ENCODE peak calls at places on chromosomes 12 and 14, in nine cellular contexts. V is B cell; N is lower lobe of right lung; U is left ventricle myocardium inferior; J is mammary epithelial cell; D is activated B cell treated with CpG ODN at 0.5 μM for 24 hours; H is CD8-positive, alpha-beta T cell; T is AG10803; S is dorsolateral prefrontal cortex. X is an unnamed sample.
A peak's percentile ranks its signal among the peaks of the same experiment; 100 is the strongest.

GRCh38 chr12:65505321-65506121 is 227.0 kb downstream of the MSRB3 start:
- DNase-seq in D (no peak), J (no peak), V (no peak), T (no peak), N (no peak), S (no peak), U (no peak), H (no peak), X (no peak)

GRCh38 chr12:126483145-126484068 is 1418.2 kb downstream of the AACS start:
- DNase-seq in J (no peak), H (no peak), U (no peak), T (peak; percentile 12), V (no peak), D (no peak), N (no peak), S (no peak), X (no peak)

GRCh38 chr12:14394317-14395058 is 29.0 kb downstream of the ATF7IP start:
- DNase-seq in S (no peak), J (peak; percentile 83), T (peak; percentile 74), H (no peak), V (peak; percentile 16), N (no peak), U (no peak), D (no peak), X (no peak)

GRCh38 chr14:96564389-96564788 is 62.2 kb downstream of the PAPOLA start:
- DNase-seq in T (no peak), J (no peak), D (no peak), H (no peak), S (no peak), U (no peak), V (no peak), N (no peak), X (no peak)

GRCh38 chr12:99119943-99120342 is 474.9 kb downstream of the APAF1 start:
- DNase-seq in U (no peak), D (no peak), J (no peak), T (no peak), V (no peak), N (no peak), S (no peak), H (no peak), X (no peak)

GRCh38 chr14:68766299-68767247 is 26.3 kb downstream of the ZFP36L1 start:
- DNase-seq in S (no peak), U (no peak), J (no peak), N (no peak), H (no peak), D (no peak), V (no peak), T (no peak), X (no peak)

GRCh38 chr14:103155013-103155412 is 31.8 kb downstream of the TNFAIP2 start:
- DNase-seq in T (peak; percentile 74), U (peak; percentile 80), S (peak; percentile 51), V (no peak), J (peak; percentile 58), D (no peak), H (no peak), N (peak; percentile 81), X (no peak)

GRCh38 chr12:87140257-87140656 is 884.1 kb upstream of the MGAT4C start:
- DNase-seq in S (no peak), J (peak; percentile 68), T (peak; percentile 62), D (no peak), H (no peak), N (no peak), V (no peak), U (no peak), X (no peak)

GRCh38 chr12:89245090-89245489 is 107.2 kb downstream of the DUSP6 start:
- DNase-seq in H (no peak), S (no peak), T (peak; percentile 65), V (no peak), J (no peak), U (no peak), D (no peak), N (no peak), X (no peak)

GRCh38 chr12:59839514-59839913 is 243.7 kb downstream of the SLC16A7 start:
- DNase-seq in U (no peak), J (no peak), S (no peak), N (no peak), T (no peak), H (no peak), D (no peak), V (no peak), X (no peak)

GRCh38 chr14:73721101-73721821 is 7.1 kb upstream of the PNMA1 start:
- DNase-seq in J (no peak), V (peak; percentile 11), S (no peak), H (no peak), N (no peak), D (no peak), U (no peak), T (no peak), X (no peak)

GRCh38 chr12:11580125-11580751 is 69.2 kb upstream of the ETV6 start:
- DNase-seq in J (peak; percentile 99), N (peak; percentile 55), D (no peak), V (no peak), S (no peak), T (peak; percentile 88), U (no peak), H (no peak), X (no peak)

GRCh38 chr12:132456944-132457495 is 32.9 kb upstream of the FBRSL1 start:
- DNase-seq in J (no peak), V (no peak), H (no peak), U (no peak), S (no peak), T (no peak), D (no peak), N (no peak), X (no peak)

GRCh38 chr12:82756303-82756702 is 69.6 kb downstream of the TMTC2 start:
- DNase-seq in H (no peak), V (no peak), J (no peak), S (no peak), N (no peak), U (no peak), D (no peak), T (no peak), X (no peak)
- TF ChIP-seq CTCF in H (no peak), V (no peak), J (no peak), S (no peak), N (no peak), U (no peak), D (no peak), T (no peak), X (no peak)

DNA sequence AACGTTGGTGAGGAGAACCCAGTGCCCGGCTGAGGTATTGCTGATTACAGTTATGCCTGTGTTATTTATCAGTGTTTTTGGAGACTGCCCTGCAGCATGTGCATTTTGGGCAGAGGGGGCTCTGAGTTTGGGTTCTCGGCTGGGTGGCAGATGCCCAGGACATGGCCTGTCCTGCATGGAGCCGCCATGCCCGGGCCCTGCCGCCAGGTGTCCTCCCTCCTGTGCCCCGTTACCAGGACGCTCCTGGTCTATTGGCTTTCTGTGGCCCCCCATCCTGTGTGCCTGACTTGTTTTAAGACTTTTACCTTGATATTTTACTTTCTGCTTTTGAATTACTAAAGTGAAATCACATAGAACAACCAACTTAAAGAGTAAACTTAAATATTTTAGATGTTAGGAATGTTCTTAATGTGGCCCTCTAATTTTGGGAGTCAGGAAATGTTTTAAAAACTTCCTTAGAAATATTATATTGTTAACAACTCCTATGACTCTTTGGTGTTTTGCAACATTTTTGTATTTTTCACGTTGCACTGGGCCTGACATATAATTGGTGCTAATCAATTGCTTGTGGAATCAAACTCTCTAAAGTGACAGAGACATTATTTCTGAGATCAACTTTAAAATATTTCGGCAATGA is 51.8 kb downstream of the PRIMA1 start:
- DNase-seq in U (no peak), T (no peak), S (no peak), D (no peak), V (no peak), N (no peak), H (no peak), J (no peak), X (no peak)
- TF ChIP-seq CTCF in U (peak; percentile 61), T (peak; percentile 1), S (no peak), D (no peak), V (no peak), N (peak; percentile 10), H (no peak), J (no peak), X (peak; percentile 62)

DNA sequence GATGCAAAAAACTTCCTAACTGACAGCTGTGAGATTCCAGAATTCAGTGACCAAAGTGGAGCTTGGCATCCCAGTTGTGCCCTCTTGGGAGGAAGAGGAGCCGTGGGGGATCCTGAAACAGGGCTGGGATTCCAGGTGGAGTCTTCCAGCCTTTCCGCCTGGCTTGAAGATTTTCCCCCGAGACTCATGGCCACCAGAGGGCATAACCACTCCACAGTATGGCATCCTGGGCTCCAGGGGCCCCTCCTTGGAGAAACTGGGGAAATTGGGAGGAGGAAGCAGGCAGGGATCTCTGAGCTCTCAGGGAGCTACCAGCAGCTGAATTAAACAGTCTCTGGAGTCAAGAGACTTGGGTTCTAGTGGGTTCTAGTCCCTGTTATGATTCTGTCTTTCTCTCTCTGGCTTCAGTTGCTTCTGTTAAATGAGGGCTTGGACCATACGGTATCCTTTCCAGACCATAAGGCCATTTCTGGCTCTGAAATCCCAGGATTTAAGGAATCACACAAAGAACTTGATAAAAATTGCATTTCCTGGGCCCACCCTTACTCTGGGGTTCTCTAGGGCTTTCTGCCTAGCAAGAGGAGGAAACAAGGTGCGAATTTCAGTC is 2.6 kb upstream of the TAMALIN start:
- DNase-seq in N (no peak), U (no peak), H (no peak), V (no peak), T (peak; percentile 56), J (peak; percentile 40), D (no peak), S (peak; percentile 80), X (no peak)
- TF ChIP-seq CTCF in N (peak; percentile 76), U (peak; percentile 83), H (peak; percentile 34), V (peak; percentile 3), T (peak; percentile 82), J (peak; percentile 66), D (no peak), S (peak; percentile 91), X (peak; percentile 75)

GRCh38 chr14:71703477-71703876 is 228.8 kb upstream of the RGS6 start:
- DNase-seq in J (peak; percentile 37), S (no peak), U (no peak), V (no peak), H (no peak), D (no peak), N (no peak), T (peak; percentile 80), X (no peak)

GRCh38 chr14:71701990-71702389 is 230.2 kb upstream of the RGS6 start:
- DNase-seq in N (no peak), S (no peak), U (no peak), T (no peak), D (no peak), H (no peak), V (no peak), J (peak; percentile 76), X (no peak)

GRCh38 chr14:71704210-71704609 is 228.0 kb upstream of the RGS6 start:
- DNase-seq in U (no peak), D (no peak), T (no peak), V (no peak), J (no peak), S (no peak), H (no peak), N (no peak), X (no peak)

GRCh38 chr14:71702799-71703198 is 229.4 kb upstream of the RGS6 start:
- DNase-seq in D (no peak), V (no peak), N (no peak), U (no peak), T (no peak), H (no peak), S (no peak), J (no peak), X (no peak)

DNA sequence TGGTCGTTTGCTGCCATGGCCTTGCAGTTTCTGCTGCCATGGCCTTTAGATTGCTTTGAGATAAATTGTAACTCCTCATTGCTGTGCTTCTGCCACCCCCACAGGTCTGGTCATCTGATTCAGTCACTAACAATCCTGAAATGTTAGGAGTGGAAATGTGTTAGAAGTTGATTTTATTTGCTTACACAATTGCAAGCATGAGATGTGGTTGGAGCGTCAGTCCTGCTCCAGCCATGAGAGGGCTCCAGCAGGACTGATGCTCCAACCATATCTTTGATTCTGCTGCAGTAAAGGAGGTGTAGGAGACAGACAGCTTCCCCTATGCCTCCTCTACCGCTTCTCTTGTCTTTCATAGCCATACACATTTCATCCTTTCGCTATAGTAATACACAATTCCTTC is 226.8 kb upstream of the RGS6 start:
- DNase-seq in T (peak; percentile 34), V (no peak), N (no peak), S (no peak), J (no peak), U (no peak), H (no peak), D (no peak), X (no peak)
- TF ChIP-seq CTCF in T (peak; percentile 9), V (no peak), N (no peak), S (no peak), J (no peak), U (no peak), H (no peak), D (no peak), X (no peak)